ENCODE peak calls at places on chromosomes 11 and 22, in ten cellular contexts. R, T, S, U, H, E, W, C, M and G are unnamed samples.

GRCh38 chr22:17883356-17883755 is 109.1 kb upstream of the BID start:
- DNase-seq in R (no peak), T (no peak), S (no peak), U (no peak), H (no peak), E (no peak), W (no peak), C (no peak), M (no peak), G (no peak)

GRCh38 chr11:72038491-72038890 is 39.8 kb downstream of the IL18BP start:
- DNase-seq in R (no peak), T (no peak), S (no peak), U (peak), H (no peak), E (no peak), W (no peak), C (no peak), M (no peak), G (peak)

GRCh38 chr11:75518204-75518549 is 7.6 kb downstream of the GDPD5 start:
- DNase-seq in R (no peak), T (no peak), S (no peak), U (no peak), H (no peak), E (no peak), W (no peak), C (no peak), M (no peak), G (no peak)

GRCh38 chr11:65380460-65381126 is 1.9 kb downstream of the SLC25A45 start:
- DNase-seq in R (no peak), T (no peak), S (no peak), U (no peak), H (no peak), E (no peak), W (no peak), C (no peak), M (no peak), G (no peak)

GRCh38 chr22:45318558-45319318 is 9.0 kb downstream of the FAM118A start:
- DNase-seq in R (no peak), T (no peak), S (no peak), U (no peak), H (no peak), E (peak), W (no peak), C (no peak), M (no peak), G (peak)

GRCh38 chr11:75313457-75314272 is 37.8 kb downstream of the ARRB1 start:
- DNase-seq in R (no peak), T (no peak), S (no peak), U (no peak), H (no peak), E (no peak), W (no peak), C (no peak), M (no peak), G (peak)

GRCh38 chr11:77101043-77101537 is 1.6 kb upstream of the OMP start:
- DNase-seq in R (no peak), T (peak), S (no peak), U (peak), H (no peak), E (peak), W (no peak), C (no peak), M (no peak), G (peak)

GRCh38 chr11:46342237-46342636 is 5.0 kb upstream of the DGKZ start:
- DNase-seq in R (no peak), T (no peak), S (no peak), U (no peak), H (no peak), E (no peak), W (no peak), C (no peak), M (no peak), G (peak)

GRCh38 chr11:134510171-134510570 is 98.1 kb upstream of the B3GAT1 start:
- DNase-seq in R (no peak), T (no peak), S (no peak), U (no peak), H (no peak), E (no peak), W (no peak), C (no peak), M (no peak), G (no peak)

GRCh38 chr22:20107471-20107901 is 8.4 kb upstream of the RANBP1 start:
- DNase-seq in R (no peak), T (no peak), S (no peak), U (no peak), H (no peak), E (no peak), W (no peak), C (no peak), M (no peak), G (no peak)

GRCh38 chr11:997907-998306 is 38.6 kb downstream of the MUC6 start:
- DNase-seq in R (no peak), T (no peak), S (no peak), U (no peak), H (no peak), E (no peak), W (no peak), C (no peak), M (no peak), G (no peak)

GRCh38 chr11:31254411-31254810 is 115.1 kb downstream of the DCDC1 start:
- DNase-seq in R (no peak), T (no peak), S (no peak), U (no peak), H (no peak), E (no peak), W (no peak), C (no peak), M (no peak), G (no peak)